ENCODE peak calls at places on chromosome 4, in six cellular contexts. P is endothelial cell, Z is uterus, F is fibroblast of the conjunctiva, L is left colon, A is HS-5. K is an unnamed sample.

GRCh38 chr4:11421116-11421515 is 7.6 kb downstream of the HS3ST1 start:
- DNase-seq in Z (no peak), F (no peak), A (no peak), P (no peak), L (no peak), K (no peak)

GRCh38 chr4:140242357-140243284 is 88.6 kb upstream of the MAML3 start:
- DNase-seq in F (no peak), P (no peak), L (no peak), Z (no peak), A (no peak), K (no peak)

GRCh38 chr4:110165382-110166285 is 32.8 kb downstream of the ELOVL6 start:
- DNase-seq in Z (no peak), L (peak), F (no peak), P (no peak), A (peak), K (peak)

GRCh38 chr4:140151700-140152014 is 2.3 kb downstream of the MAML3 start:
- DNase-seq in A (peak), L (peak), Z (peak), F (no peak), P (no peak), K (peak)

GRCh38 chr4:184792950-184793555 is 32.7 kb downstream of the ACSL1 start:
- DNase-seq in F (peak), P (no peak), A (peak), Z (no peak), L (no peak), K (peak)

GRCh38 chr4:154164931-154165839 is 326.4 kb downstream of the DCHS2 start:
- DNase-seq in F (peak), Z (peak), L (no peak), P (no peak), A (peak), K (peak)

GRCh38 chr4:181478675-181479074 is 764.5 kb upstream of the TENM3 start:
- DNase-seq in L (no peak), A (no peak), P (no peak), Z (no peak), F (no peak), K (no peak)

GRCh38 chr4:33323393-33323792 is 2603.2 kb downstream of the PCDH7 start:
- DNase-seq in F (no peak), Z (no peak), P (no peak), L (no peak), A (no peak), K (no peak)

GRCh38 chr4:25172964-25173917 is 13.0 kb upstream of the SEPSECS start:
- DNase-seq in F (peak), Z (peak), A (peak), P (no peak), L (no peak), K (peak)

GRCh38 chr4:2910409-2910808 is 52.8 kb downstream of the NOP14 start:
- DNase-seq in Z (no peak), A (no peak), L (no peak), P (no peak), F (no peak), K (no peak)

GRCh38 chr4:38925492-38926418 is 58.1 kb downstream of the FAM114A1 start:
- DNase-seq in P (no peak), L (peak), F (no peak), A (no peak), Z (no peak), K (no peak)

GRCh38 chr4:183157215-183157614 is 58.2 kb downstream of the WWC2 start:
- DNase-seq in A (no peak), Z (no peak), F (no peak), L (no peak), P (no peak), K (no peak)

GRCh38 chr4:14850374-14851097 is 151.7 kb upstream of the CPEB2 start:
- DNase-seq in P (no peak), A (no peak), L (no peak), Z (no peak), F (no peak), K (no peak)

GRCh38 chr4:146389561-146389960 is 132.2 kb downstream of the SLC10A7 start:
- DNase-seq in A (no peak), F (no peak), P (no peak), L (no peak), Z (no peak), K (no peak)

GRCh38 chr4:40369437-40370278 is 34.5 kb downstream of the CHRNA9 start:
- DNase-seq in F (no peak), A (no peak), P (no peak), Z (no peak), L (peak), K (no peak)

GRCh38 chr4:185426960-185427688 is 1.4 kb upstream of the UFSP2 start:
- DNase-seq in P (no peak), F (no peak), L (no peak), Z (no peak), A (no peak), K (no peak)

GRCh38 chr4:40322853-40323252 is 12.3 kb upstream of the CHRNA9 start:
- DNase-seq in L (no peak), F (no peak), A (no peak), Z (peak), P (no peak), K (peak)

GRCh38 chr4:90234916-90235547 is 107.8 kb downstream of the CCSER1 start:
- DNase-seq in P (no peak), Z (no peak), F (no peak), A (no peak), L (no peak), K (no peak)